ENCODE peak calls at places on chromosomes 3 and 15, in ten cellular contexts. Z is ELR, T is HTR-8/SVneo, K is iPS-NIHi11, R is B cell, V is upper lobe of left lung, X is NCI-H446 treated with DMSO at 0.1 percent for 48 hours, N is GM03348, E is cerebellar cortex, I is SHP77 treated with DMSO at 0.1 percent for 48 hours. B is an unnamed sample.

GRCh38 chr3:157354722-157355121 is 81.9 kb upstream of the PTX3 start:
- DNase-seq in Z (peak), T (peak), K (peak), R (no peak), V (no peak), X (no peak), N (peak), E (peak), I (no peak), B (no peak)

GRCh38 chr3:49135499-49135898 is 2.6 kb upstream of the LAMB2 start:
- DNase-seq in Z (peak), T (no peak), K (no peak), R (no peak), V (no peak), X (no peak), N (no peak), E (no peak), I (no peak), B (no peak)

GRCh38 chr3:153783804-153784203 is 337.4 kb upstream of the ARHGEF26 start:
- DNase-seq in Z (no peak), T (no peak), K (no peak), R (no peak), V (no peak), X (no peak), N (no peak), E (no peak), I (no peak), B (no peak)

GRCh38 chr3:61907210-61907609 is 345.8 kb downstream of the PTPRG start:
- DNase-seq in Z (no peak), T (no peak), K (no peak), R (no peak), V (no peak), X (no peak), N (no peak), E (no peak), I (no peak), B (no peak)

GRCh38 chr3:166455724-166456123 is 618.5 kb upstream of the BCHE start:
- DNase-seq in Z (peak), T (no peak), K (no peak), R (no peak), V (no peak), X (no peak), N (no peak), E (no peak), I (no peak), B (no peak)

GRCh38 chr15:89863918-89864317 is 29.9 kb downstream of the AP3S2 start:
- DNase-seq in Z (no peak), T (no peak), K (no peak), R (no peak), V (no peak), X (no peak), N (peak), E (no peak), I (no peak), B (no peak)

GRCh38 chr3:123663977-123664376 is 79.1 kb upstream of the HACD2 start:
- DNase-seq in Z (no peak), T (no peak), K (no peak), R (no peak), V (no peak), X (no peak), N (no peak), E (no peak), I (no peak), B (no peak)

GRCh38 chr3:50382271-50382670 is 22.9 kb upstream of the TMEM115 start:
- DNase-seq in Z (no peak), T (no peak), K (no peak), R (no peak), V (no peak), X (no peak), N (no peak), E (no peak), I (no peak), B (no peak)

GRCh38 chr15:78726870-78727551 is 84.3 kb downstream of the ADAMTS7 start:
- DNase-seq in Z (peak), T (no peak), K (peak), R (no peak), V (no peak), X (no peak), N (no peak), E (peak), I (peak), B (no peak)

GRCh38 chr15:87597346-87598052 is 659.0 kb downstream of the NTRK3 start:
- DNase-seq in Z (no peak), T (no peak), K (no peak), R (no peak), V (no peak), X (no peak), N (no peak), E (no peak), I (no peak), B (no peak)

GRCh38 chr3:43695443-43695842 is 4.7 kb downstream of the ABHD5 start:
- DNase-seq in Z (peak), T (no peak), K (no peak), R (no peak), V (no peak), X (no peak), N (peak), E (no peak), I (no peak), B (no peak)

GRCh38 chr15:26298666-26299065 is 435.5 kb upstream of the ATP10A start:
- DNase-seq in Z (no peak), T (no peak), K (no peak), R (no peak), V (no peak), X (no peak), N (peak), E (no peak), I (no peak), B (no peak)

GRCh38 chr15:66105286-66105984 is 148.1 kb downstream of the MEGF11 start:
- DNase-seq in Z (no peak), T (no peak), K (no peak), R (no peak), V (no peak), X (no peak), N (no peak), E (no peak), I (no peak), B (no peak)

GRCh38 chr3:60101628-60102027 is 1051.8 kb upstream of the CFAP20DC start:
- DNase-seq in Z (no peak), T (no peak), K (no peak), R (no peak), V (no peak), X (no peak), N (no peak), E (peak), I (no peak), B (no peak)

GRCh38 chr15:92666780-92667179 is 11.2 kb upstream of the FAM174B start:
- DNase-seq in Z (no peak), T (no peak), K (no peak), R (no peak), V (peak), X (no peak), N (no peak), E (no peak), I (no peak), B (no peak)

GRCh38 chr15:99307735-99308134 is 56.5 kb downstream of the LRRC28 start:
- DNase-seq in Z (no peak), T (no peak), K (no peak), R (no peak), V (no peak), X (no peak), N (no peak), E (no peak), I (no peak), B (no peak)

GRCh38 chr3:64673159-64673715 is 14.6 kb downstream of the ADAMTS9 start:
- DNase-seq in Z (no peak), T (no peak), K (no peak), R (no peak), V (no peak), X (no peak), N (no peak), E (no peak), I (no peak), B (no peak)

GRCh38 chr3:98602078-98602678 is 8.8 kb upstream of the CPOX start:
- DNase-seq in Z (peak), T (peak), K (peak), R (peak), V (peak), X (peak), N (peak), E (peak), I (peak), B (no peak)

B was measured in spleen.